ENCODE peak calls at places on chromosomes 11 and 22, in four cellular contexts. F is HepG2, M is fibroblast of villous mesenchyme, R is astrocyte of the spinal cord. O is an unnamed sample.

GRCh38 chr11:2762031-2762380 is 62.2 kb upstream of the KCNQ1OT1 start:
- DNase-seq in F (no peak), M (no peak), R (no peak), O (no peak)

GRCh38 chr22:28983788-28984441 is 77.7 kb downstream of the C22orf31 start:
- DNase-seq in F (no peak), M (no peak), R (no peak), O (no peak)

GRCh38 chr22:18078329-18079041 is 695 bp downstream of the PEX26 start:
- DNase-seq in F (peak; percentile 34), M (peak; percentile 36), R (no peak), O (no peak)

GRCh38 chr22:25085930-25086901 is 113.4 kb upstream of the CRYBB3 start:
- DNase-seq in F (peak; percentile 91), M (no peak), R (no peak), O (no peak)

GRCh38 chr11:66580803-66581202 is 12.1 kb downstream of the CCDC87 start:
- DNase-seq in F (no peak), M (peak; percentile 47), R (no peak), O (no peak)

GRCh38 chr11:803770-804598 is 1.0 kb downstream of the PIDD1 start:
- DNase-seq in F (no peak), M (no peak), R (no peak), O (no peak)

GRCh38 chr22:47282851-47283250 is 520.4 kb downstream of the TBC1D22A start:
- DNase-seq in F (no peak), M (no peak), R (no peak), O (no peak)

GRCh38 chr11:134915212-134915611 is 503.2 kb upstream of the B3GAT1 start:
- DNase-seq in F (no peak), M (no peak), R (peak; percentile 29), O (peak; percentile 65)

GRCh38 chr11:47494996-47495855 is 46.3 kb upstream of the RAPSN start:
- DNase-seq in F (no peak), M (peak; percentile 87), R (no peak), O (no peak)

GRCh38 chr11:106322111-106322510 is 244.6 kb downstream of the AASDHPPT start:
- DNase-seq in F (no peak), M (no peak), R (no peak), O (no peak)

GRCh38 chr11:37858398-37858797 is 1260.4 kb upstream of the RAG2 start:
- DNase-seq in F (no peak), M (no peak), R (no peak), O (no peak)

GRCh38 chr22:31969789-31970489 is 25.6 kb downstream of the YWHAH start:
- DNase-seq in F (peak; percentile 61), M (peak; percentile 68), R (peak; percentile 62), O (peak; percentile 44)

GRCh38 chr11:71914127-71914526 is 14.3 kb downstream of the XNDC1N start:
- DNase-seq in F (no peak), M (no peak), R (no peak), O (no peak)

GRCh38 chr11:120375076-120375475 is 38.9 kb downstream of the ARHGEF12 start:
- DNase-seq in F (no peak), M (peak; percentile 22), R (peak; percentile 83), O (no peak)

GRCh38 chr11:77278595-77279506 is 22.6 kb downstream of the GDPD4 start:
- DNase-seq in F (no peak), M (no peak), R (peak; percentile 42), O (no peak)

DNA sequence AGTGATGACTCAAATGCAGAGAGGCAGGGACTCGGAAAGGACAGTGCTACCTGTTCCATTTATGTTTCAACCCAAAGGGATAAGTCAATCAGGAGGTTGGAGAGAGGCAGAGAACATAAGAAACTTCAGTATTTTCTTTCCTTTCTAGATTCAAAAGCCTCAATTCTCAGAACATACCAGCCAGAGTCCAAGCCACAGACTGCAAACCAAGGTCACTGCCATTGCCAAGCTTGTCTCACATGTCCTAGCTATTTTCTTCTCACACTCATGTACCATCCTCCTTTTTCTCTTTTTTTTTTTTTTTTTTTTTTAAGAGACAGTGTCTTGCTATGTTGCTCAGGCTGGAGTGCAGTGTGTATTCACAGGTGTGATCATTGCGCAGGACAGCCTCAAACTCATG is 111.7 kb upstream of the AKIP1 start:
- DNase-seq in F (no peak), M (no peak), R (no peak), O (no peak)
- H3K4me3 ChIP-seq in F (no peak overlapping the region), M (no peak overlapping the region), R (no peak overlapping the region), O (no peak overlapping the region)

DNA sequence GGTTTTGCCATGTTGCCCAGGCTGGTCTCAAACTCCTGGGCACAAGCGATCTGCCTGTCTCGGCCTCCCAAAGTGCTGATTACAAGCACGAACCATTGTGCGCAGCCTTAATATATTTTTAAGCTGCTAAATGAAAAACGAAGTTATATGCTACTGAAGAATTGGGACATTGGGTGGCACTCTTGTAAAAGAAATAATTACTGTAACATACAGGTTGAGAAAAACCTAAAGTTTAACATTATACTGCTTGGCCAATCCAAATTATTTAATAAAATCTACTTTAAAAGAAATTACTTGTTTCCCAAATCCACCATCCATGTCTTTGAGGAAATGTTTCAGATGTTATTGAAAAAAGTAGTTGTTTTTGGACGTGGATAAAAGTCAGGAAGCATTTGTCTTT is 37.9 kb upstream of the ARHGAP32 start:
- DNase-seq in F (no peak), M (peak; percentile 22), R (peak; percentile 34), O (no peak)
- TF ChIP-seq CTCF in F (peak; percentile 34), M (peak; percentile 8), R (no peak), O (no peak)

GRCh38 chr11:69986421-69987229 is 91.5 kb upstream of the ANO1 start:
- DNase-seq in F (no peak), M (no peak), R (no peak), O (no peak)

GRCh38 chr11:69983897-69984438 is 94.1 kb upstream of the ANO1 start:
- DNase-seq in F (no peak), M (no peak), R (no peak), O (no peak)

GRCh38 chr11:69985331-69985653 is 92.8 kb upstream of the ANO1 start:
- DNase-seq in F (no peak), M (no peak), R (no peak), O (no peak)

GRCh38 chr11:69984457-69985261 is 93.5 kb upstream of the ANO1 start:
- DNase-seq in F (no peak), M (no peak), R (no peak), O (no peak)

GRCh38 chr11:69985654-69986420 is 92.3 kb upstream of the ANO1 start:
- DNase-seq in F (no peak), M (no peak), R (no peak), O (no peak)
- H3K4me3 ChIP-seq in F (no peak overlapping the region), M (no peak overlapping the region), R (peak overlapping the region; percentile 12), O (peak overlapping the region; percentile 18)

GRCh38 chr11:45771942-45772522 is 32.9 kb upstream of the SLC35C1 start:
- DNase-seq in F (peak; percentile 50), M (peak; percentile 65), R (peak; percentile 74), O (peak; percentile 28)

GRCh38 chr11:45769960-45770359 is 35.0 kb upstream of the SLC35C1 start:
- DNase-seq in F (no peak), M (no peak), R (no peak), O (no peak)

GRCh38 chr11:45773271-45774022 is 31.5 kb upstream of the SLC35C1 start:
- DNase-seq in F (no peak), M (no peak), R (no peak), O (no peak)

GRCh38 chr11:45774023-45774655 is 30.8 kb upstream of the SLC35C1 start:
- DNase-seq in F (no peak), M (no peak), R (no peak), O (no peak)

DNA sequence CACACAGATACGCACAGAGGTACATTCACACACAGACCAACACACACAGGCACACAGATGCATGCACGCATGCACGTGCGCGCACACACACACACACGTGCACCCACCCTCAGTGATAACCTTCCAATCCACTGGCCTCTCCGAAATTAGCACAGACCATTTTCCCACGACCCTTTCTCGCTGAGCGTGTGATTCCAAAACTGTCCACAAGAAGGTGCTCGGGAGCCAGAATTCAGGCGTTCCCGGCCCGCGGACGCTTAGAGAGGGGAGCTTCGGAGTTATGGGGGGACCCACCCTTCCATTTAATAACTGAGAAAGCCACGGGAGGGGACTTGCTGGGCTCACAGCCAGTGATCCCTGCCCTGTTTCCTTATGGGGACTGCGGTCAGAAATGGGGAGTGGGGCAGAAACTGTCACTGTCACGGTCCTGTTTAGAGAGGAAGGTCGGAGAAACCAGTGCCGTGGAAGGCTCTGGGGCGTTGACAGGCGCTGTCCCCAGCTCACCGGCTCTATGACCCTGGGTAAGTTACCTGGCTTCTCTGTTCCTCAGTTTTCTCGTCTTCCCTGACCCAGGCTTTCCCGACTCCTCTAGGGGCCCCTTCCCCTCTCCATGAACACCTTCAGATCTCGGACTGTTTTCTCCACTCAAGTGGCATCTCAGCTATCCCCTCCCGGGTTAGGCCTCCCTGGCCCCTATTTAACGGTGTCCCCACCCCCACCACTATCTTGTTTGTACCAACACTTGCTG is 33.6 kb upstream of the SLC35C1 start:
- DNase-seq in F (peak; percentile 23), M (peak; percentile 55), R (peak; percentile 41), O (peak; percentile 6)
- TF ChIP-seq CTCF in F (peak; percentile 75), M (peak; percentile 97), R (peak; percentile 95), O (peak; percentile 97)